ENCODE peak calls at places on chromosomes 12 and 14, in eight cellular contexts. F is NCI-H345; X is heart right ventricle; Q is activated T-cell treated with anti-CD3 and anti-CD28 coated beads, Interleukin-2, amount 50 U/mL, for 4 hours; E is NCI-H748 treated with DMSO at 0.1 percent for 48 hours; N is HFF-Myc; Y is ELR; L is kidney. U is an unnamed sample.

GRCh38 chr14:84806627-84807026 is 723.3 kb upstream of the FLRT2 start:
- DNase-seq in F (no peak), X (no peak), Q (no peak), E (no peak), N (no peak), Y (no peak), L (no peak), U (no peak)

GRCh38 chr12:47586952-47587669 is 118.7 kb downstream of the RPAP3 start:
- DNase-seq in F (no peak), X (no peak), Q (no peak), E (no peak), N (no peak), Y (no peak), L (no peak), U (no peak)

GRCh38 chr12:4037747-4038312 is 164.6 kb upstream of the PARP11 start:
- DNase-seq in F (peak; percentile 0), X (no peak), Q (no peak), E (no peak), N (no peak), Y (peak; percentile 69), L (no peak), U (no peak)

GRCh38 chr14:104689620-104690265 is 325 bp downstream of the INF2 start:
- DNase-seq in F (no peak), X (peak; percentile 35), Q (no peak), E (no peak), N (no peak), Y (peak; percentile 70), L (no peak), U (no peak)

GRCh38 chr12:56317675-56318074 is 1.9 kb upstream of the CNPY2 start:
- DNase-seq in F (no peak), X (no peak), Q (no peak), E (no peak), N (no peak), Y (no peak), L (peak; percentile 10), U (no peak)

GRCh38 chr12:90622431-90622830 is 332.5 kb downstream of the CCER1 start:
- DNase-seq in F (no peak), X (no peak), Q (no peak), E (no peak), N (no peak), Y (no peak), L (no peak), U (no peak)

GRCh38 chr12:20370001-20370381 is 1.7 kb downstream of the PDE3A start:
- DNase-seq in F (peak; percentile 41), X (no peak), Q (no peak), E (no peak), N (no peak), Y (no peak), L (no peak), U (no peak)

GRCh38 chr12:88015825-88016224 is 13.4 kb downstream of the C12orf50 start:
- DNase-seq in F (no peak), X (no peak), Q (no peak), E (no peak), N (no peak), Y (no peak), L (no peak), U (no peak)

GRCh38 chr12:27382126-27382795 is 49.6 kb downstream of the BMAL2 start:
- DNase-seq in F (no peak), X (no peak), Q (no peak), E (no peak), N (no peak), Y (peak; percentile 37), L (no peak), U (no peak)

GRCh38 chr14:90381011-90381790 is 15.6 kb upstream of the CALM1 start:
- DNase-seq in F (peak; percentile 25), X (peak; percentile 49), Q (no peak), E (no peak), N (no peak), Y (no peak), L (no peak), U (no peak)

GRCh38 chr14:68661226-68662225 is 131.3 kb downstream of the ZFP36L1 start:
- DNase-seq in F (no peak), X (no peak), Q (no peak), E (no peak), N (no peak), Y (no peak), L (no peak), U (no peak)

GRCh38 chr12:92369643-92370042 is 224.0 kb upstream of the BTG1 start:
- DNase-seq in F (no peak), X (no peak), Q (no peak), E (no peak), N (peak; percentile 40), Y (peak; percentile 68), L (no peak), U (no peak)

GRCh38 chr14:49766839-49767238 is 1.1 kb upstream of the KLHDC2 start:
- DNase-seq in F (no peak), X (no peak), Q (no peak), E (no peak), N (no peak), Y (peak; percentile 11), L (no peak), U (no peak)

GRCh38 chr12:104358353-104359003 is 54.9 kb downstream of the EID3 start:
- DNase-seq in F (peak; percentile 18), X (peak; percentile 35), Q (peak; percentile 66), E (peak; percentile 33), N (no peak), Y (peak; percentile 72), L (no peak), U (peak; percentile 88)

GRCh38 chr12:32494676-32495075 is 95.3 kb downstream of the FGD4 start:
- DNase-seq in F (no peak), X (no peak), Q (no peak), E (no peak), N (no peak), Y (no peak), L (no peak), U (no peak)